ENCODE peak calls at places on chromosome 1, in eight cellular contexts. C is GM12878, T is heart left ventricle, U is uterus, E is kidney epithelial cell, A is OCI-LY7, S is transverse colon, K is heart right ventricle. W is an unnamed sample.

GRCh38 chr1:213852107-213852506 is 135.7 kb upstream of the PROX1 start:
- DNase-seq in C (no peak), T (no peak), U (no peak), E (no peak), A (no peak), S (no peak), K (no peak), W (no peak)

GRCh38 chr1:17441993-17442357 is 2.5 kb upstream of the RCC2 start:
- DNase-seq in C (no peak), T (no peak), U (no peak), E (no peak), A (no peak), S (no peak), K (no peak), W (no peak)

GRCh38 chr1:217506878-217507277 is 124.0 kb downstream of the GPATCH2 start:
- DNase-seq in C (no peak), T (no peak), U (no peak), E (no peak), A (no peak), S (no peak), K (no peak), W (no peak)

GRCh38 chr1:28680141-28680540 is 11.6 kb downstream of the GMEB1 start:
- DNase-seq in C (no peak), T (no peak), U (no peak), E (no peak), A (no peak), S (no peak), K (no peak), W (no peak)

GRCh38 chr1:234674218-234674815 is 64.3 kb upstream of the IRF2BP2 start:
- DNase-seq in C (no peak), T (no peak), U (no peak), E (no peak), A (no peak), S (no peak), K (no peak), W (no peak)

GRCh38 chr1:201268604-201269151 is 14.6 kb upstream of the PKP1 start:
- DNase-seq in C (no peak), T (no peak), U (peak), E (peak), A (no peak), S (no peak), K (no peak), W (no peak)

GRCh38 chr1:152747831-152748230 is 10.0 kb upstream of the KPRP start:
- DNase-seq in C (no peak), T (no peak), U (no peak), E (no peak), A (no peak), S (no peak), K (no peak), W (no peak)

GRCh38 chr1:29473167-29473855 is 237.0 kb downstream of the PTPRU start:
- DNase-seq in C (no peak), T (no peak), U (no peak), E (no peak), A (no peak), S (no peak), K (no peak), W (no peak)

GRCh38 chr1:16938351-16939321 is 16.9 kb downstream of the CROCC start:
- DNase-seq in C (no peak), T (no peak), U (no peak), E (no peak), A (no peak), S (no peak), K (no peak), W (no peak)

GRCh38 chr1:39960461-39960958 is 5.6 kb downstream of the MFSD2A start:
- DNase-seq in C (peak), T (peak), U (no peak), E (no peak), A (peak), S (peak), K (peak), W (no peak)

GRCh38 chr1:5997316-5997715 is 5.1 kb upstream of the NPHP4 start:
- DNase-seq in C (no peak), T (no peak), U (no peak), E (no peak), A (no peak), S (no peak), K (no peak), W (no peak)

GRCh38 chr1:30447080-30447479 is 276.3 kb downstream of the MATN1 start:
- DNase-seq in C (no peak), T (no peak), U (no peak), E (no peak), A (no peak), S (no peak), K (no peak), W (no peak)

GRCh38 chr1:220420700-220421099 is 107.2 kb upstream of the MARK1 start:
- DNase-seq in C (no peak), T (no peak), U (no peak), E (no peak), A (no peak), S (no peak), K (no peak), W (no peak)

GRCh38 chr1:235918032-235918431 is 51.3 kb upstream of the LYST start:
- DNase-seq in C (no peak), T (no peak), U (peak), E (no peak), A (no peak), S (no peak), K (no peak), W (no peak)

GRCh38 chr1:68087184-68087583 is 36.8 kb upstream of the DIRAS3 start:
- DNase-seq in C (no peak), T (no peak), U (no peak), E (no peak), A (no peak), S (no peak), K (no peak), W (no peak)

GRCh38 chr1:82153282-82153630 is 352.5 kb downstream of the ADGRL2 start:
- DNase-seq in C (no peak), T (no peak), U (no peak), E (no peak), A (no peak), S (no peak), K (no peak), W (no peak)

GRCh38 chr1:47189844-47190562 is at the start of gene PDZK1IP1:
- DNase-seq in C (no peak), T (peak), U (peak), E (peak), A (no peak), S (peak), K (peak), W (peak)

GRCh38 chr1:151537112-151537511 is 3.0 kb upstream of the TUFT1 start:
- DNase-seq in C (no peak), T (no peak), U (peak), E (no peak), A (no peak), S (no peak), K (no peak), W (peak)

GRCh38 chr1:3319874-3320245 is 134.6 kb upstream of the ARHGEF16 start:
- DNase-seq in C (no peak), T (no peak), U (peak), E (no peak), A (peak), S (peak), K (peak), W (no peak)

GRCh38 chr1:22932803-22933470 is 39.7 kb downstream of the LACTBL1 start:
- DNase-seq in C (no peak), T (no peak), U (no peak), E (no peak), A (no peak), S (no peak), K (no peak), W (no peak)

GRCh38 chr1:22935450-22935849 is 37.2 kb downstream of the LACTBL1 start:
- DNase-seq in C (no peak), T (no peak), U (no peak), E (no peak), A (no peak), S (no peak), K (no peak), W (no peak)

GRCh38 chr1:22941257-22941656 is 31.4 kb downstream of the LACTBL1 start:
- DNase-seq in C (no peak), T (no peak), U (no peak), E (no peak), A (no peak), S (no peak), K (no peak), W (no peak)

DNA sequence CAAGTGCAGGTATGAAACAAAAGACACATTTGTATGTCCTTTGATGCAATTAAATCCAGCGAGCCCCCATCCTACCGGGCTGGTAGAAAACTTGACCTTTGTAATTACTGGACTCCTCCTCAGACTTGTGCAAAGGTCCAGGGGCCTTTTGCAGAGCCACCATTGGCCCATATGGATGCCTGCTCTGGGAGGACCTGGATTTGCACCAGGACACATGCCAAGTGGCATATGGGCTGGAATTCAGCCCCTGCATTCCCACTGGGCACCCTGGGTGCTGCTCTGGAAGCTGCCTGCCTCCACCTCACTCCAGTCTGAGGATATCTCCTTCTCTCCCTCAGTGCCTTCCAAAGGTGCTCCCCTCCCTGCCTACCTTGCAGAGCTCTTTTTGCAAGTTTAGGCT is 36.0 kb downstream of the LACTBL1 start:
- DNase-seq in C (no peak), T (no peak), U (no peak), E (no peak), A (no peak), S (no peak), K (no peak), W (no peak)
- TF ChIP-seq CTCF in C (no peak), T (no peak), U (no peak), E (no peak), A (no peak), S (no peak), K (no peak), W (no peak)

DNA sequence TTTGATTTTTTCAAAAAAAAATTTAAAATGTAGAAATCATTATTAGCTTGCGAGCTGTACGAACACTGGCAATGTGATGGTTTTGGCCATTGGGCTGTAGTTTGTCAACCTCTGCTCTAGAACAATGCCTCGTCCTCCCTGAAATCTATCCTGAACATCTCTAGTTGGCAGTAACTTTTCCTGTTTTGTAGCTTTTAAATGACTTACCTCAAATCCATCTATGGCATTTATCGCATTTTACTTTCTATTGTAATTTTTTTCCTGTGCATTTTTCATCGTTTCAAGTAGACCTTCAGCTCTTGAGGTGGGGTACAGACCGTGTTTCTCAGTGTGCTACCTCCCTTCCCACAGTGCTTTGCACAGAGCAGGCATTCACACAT is 30.4 kb upstream of the A3GALT2 start:
- DNase-seq in C (no peak), T (no peak), U (no peak), E (no peak), A (no peak), S (no peak), K (no peak), W (no peak)
- H3K4me3 ChIP-seq in C (no peak), T (no peak), U (no peak), E (no peak), A (no peak), S (no peak), K (no peak), W (no peak)

DNA sequence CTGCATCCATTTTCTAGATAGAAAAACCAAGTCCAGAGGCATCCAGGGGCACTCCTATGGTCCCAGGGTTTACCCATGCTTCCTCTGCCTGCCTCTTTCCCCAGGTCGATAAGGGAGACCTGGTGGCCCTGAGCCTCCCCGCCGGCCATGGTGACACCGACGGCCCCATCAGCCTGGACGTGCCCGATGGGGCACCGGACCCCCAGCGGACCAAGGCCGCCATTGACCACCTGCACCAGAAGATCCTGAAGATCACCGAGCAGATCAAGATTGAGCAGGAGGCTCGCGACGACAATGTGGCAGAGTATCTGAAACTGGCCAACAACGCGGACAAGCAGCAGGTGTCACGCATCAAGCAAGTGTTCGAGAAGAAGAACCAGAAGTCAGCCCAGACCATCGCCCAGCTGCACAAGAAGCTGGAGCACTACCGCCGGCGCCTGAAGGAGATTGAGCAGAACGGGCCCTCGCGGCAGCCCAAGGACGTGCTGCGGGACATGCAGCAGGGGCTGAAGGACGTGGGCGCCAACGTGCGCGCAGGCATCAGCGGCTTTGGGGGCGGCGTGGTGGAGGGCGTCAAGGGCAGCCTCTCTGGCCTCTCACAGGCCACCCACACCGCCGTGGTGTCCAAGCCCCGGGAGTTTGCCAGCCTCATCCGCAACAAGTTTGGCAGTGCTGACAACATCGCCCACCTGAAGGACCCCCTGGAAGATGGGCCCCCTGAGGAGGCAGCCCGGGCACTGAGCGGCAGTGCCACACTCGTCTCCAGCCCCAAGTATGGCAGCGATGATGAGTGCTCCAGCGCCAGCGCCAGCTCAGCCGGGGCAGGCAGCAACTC is 41.3 kb downstream of the TMCC2 start:
- DNase-seq in C (no peak), T (no peak), U (no peak), E (no peak), A (no peak), S (no peak), K (no peak), W (no peak)
- TF ChIP-seq CTCF in C (no peak), T (no peak), U (no peak), E (no peak), A (no peak), S (no peak), K (no peak), W (no peak)

GRCh38 chr1:192958871-192959270 is 100.3 kb downstream of the UCHL5 start:
- DNase-seq in C (no peak), T (no peak), U (no peak), E (no peak), A (no peak), S (no peak), K (no peak), W (no peak)

GRCh38 chr1:192959657-192960186 is 99.4 kb downstream of the UCHL5 start:
- DNase-seq in C (no peak), T (no peak), U (no peak), E (no peak), A (no peak), S (no peak), K (no peak), W (no peak)

GRCh38 chr1:192962901-192963300 is 96.3 kb downstream of the UCHL5 start:
- DNase-seq in C (no peak), T (no peak), U (no peak), E (no peak), A (no peak), S (no peak), K (no peak), W (no peak)

GRCh38 chr1:192954705-192955265 is 104.4 kb downstream of the UCHL5 start:
- DNase-seq in C (no peak), T (no peak), U (no peak), E (no peak), A (no peak), S (no peak), K (no peak), W (no peak)

DNA sequence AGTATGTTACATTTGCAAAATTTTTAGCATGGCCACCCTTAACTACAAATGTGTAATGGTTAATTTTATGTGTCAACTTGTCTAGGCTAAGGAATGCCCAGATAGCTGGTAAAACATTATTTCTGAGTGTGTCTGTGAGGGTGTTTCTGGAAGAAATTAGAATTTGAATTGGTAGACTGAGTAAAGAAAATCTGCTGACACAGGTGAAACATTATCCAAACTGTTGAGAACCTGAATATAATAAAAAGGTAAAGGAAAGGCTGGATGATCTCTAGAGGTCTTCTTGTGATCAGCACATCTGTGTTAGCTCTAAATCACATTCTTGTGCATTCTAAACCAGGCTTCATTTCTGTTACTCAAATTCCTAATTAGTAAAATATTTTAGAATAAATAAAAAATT is 100.8 kb downstream of the UCHL5 start:
- DNase-seq in C (no peak), T (no peak), U (no peak), E (no peak), A (no peak), S (no peak), K (no peak), W (no peak)
- H3K4me3 ChIP-seq in C (no peak), T (no peak), U (no peak), E (no peak), A (no peak), S (no peak), K (no peak), W (no peak)

GRCh38 chr1:242525360-242525722 is 844 bp upstream of the PLD5 start:
- DNase-seq in C (no peak), T (no peak), U (no peak), E (no peak), A (no peak), S (no peak), K (no peak), W (no peak)

GRCh38 chr1:242523282-242523967 is 1.1 kb downstream of the PLD5 start:
- DNase-seq in C (no peak), T (no peak), U (no peak), E (no peak), A (no peak), S (no peak), K (no peak), W (no peak)

GRCh38 chr1:242523968-242524570 is 428 bp downstream of the PLD5 start:
- DNase-seq in C (no peak), T (peak), U (peak), E (no peak), A (no peak), S (no peak), K (no peak), W (peak)

GRCh38 chr1:242524571-242525359 is at the start of gene PLD5:
- DNase-seq in C (no peak), T (no peak), U (no peak), E (no peak), A (no peak), S (no peak), K (no peak), W (no peak)

DNA sequence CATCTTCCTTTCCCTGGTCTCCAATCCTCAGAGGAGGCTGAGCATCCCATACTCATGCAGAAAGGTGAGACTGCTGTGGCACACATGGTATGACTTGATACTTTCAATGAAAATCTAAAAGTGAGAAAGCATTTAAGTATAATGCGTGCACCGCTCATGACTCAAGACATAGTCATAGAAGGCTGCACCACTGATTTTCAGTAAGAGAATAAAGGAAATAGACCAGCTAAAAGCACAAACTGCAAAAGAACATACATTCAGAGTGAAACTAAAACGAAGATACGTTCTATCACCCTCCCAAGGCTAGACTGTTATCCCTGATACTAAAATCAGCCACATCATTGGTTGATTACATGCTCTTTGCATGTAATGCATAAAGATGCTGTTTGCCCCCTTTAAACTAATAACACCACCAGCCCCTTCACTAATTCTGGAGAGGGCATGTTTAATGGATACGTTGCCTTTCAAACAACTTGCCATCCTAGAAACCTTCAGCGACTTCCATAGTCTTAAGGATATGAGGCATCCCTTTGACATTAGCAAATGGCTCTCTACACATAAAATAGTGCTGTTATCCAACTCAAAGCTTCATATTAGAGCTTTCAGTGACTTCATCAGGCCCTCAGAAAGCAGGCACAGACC is 2.1 kb downstream of the PLD5 start:
- DNase-seq in C (no peak), T (no peak), U (no peak), E (no peak), A (no peak), S (no peak), K (no peak), W (no peak)
- TF ChIP-seq CTCF in C (no peak), T (no peak), U (no peak), E (no peak), A (no peak), S (no peak), K (no peak), W (no peak)

DNA sequence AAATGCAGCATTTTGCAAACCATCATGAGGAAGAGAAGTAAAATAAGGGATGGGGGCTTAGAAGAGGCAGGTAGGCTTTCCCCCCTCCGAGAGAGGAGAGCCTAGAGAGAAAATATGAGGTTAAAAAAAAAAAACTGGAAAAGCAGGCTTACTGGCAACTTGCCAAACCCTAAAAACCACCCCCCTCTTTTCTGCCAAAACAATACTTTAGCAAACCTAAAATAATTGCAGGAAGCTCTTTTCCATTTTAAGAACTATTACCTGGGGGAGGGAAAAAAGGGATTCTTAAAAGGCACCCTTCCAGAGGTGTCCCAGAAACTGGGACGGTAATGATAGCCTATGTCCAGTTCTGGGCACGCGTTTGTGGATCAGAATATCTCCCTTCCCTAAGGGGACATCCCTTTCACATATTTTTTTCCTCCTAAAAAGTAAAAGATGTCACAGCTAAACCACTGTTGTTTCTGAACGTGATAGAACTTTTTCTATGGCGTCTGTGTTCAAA is 1.2 kb upstream of the NFIA start:
- DNase-seq in C (no peak), T (no peak), U (no peak), E (no peak), A (no peak), S (no peak), K (no peak), W (no peak)
- H3K4me3 ChIP-seq in C (no peak), T (peak), U (peak), E (peak), A (peak), S (peak), K (peak), W (peak)

GRCh38 chr1:41473738-41474362 is 10.6 kb downstream of the EDN2 start:
- DNase-seq in C (no peak), T (no peak), U (no peak), E (no peak), A (no peak), S (no peak), K (no peak), W (no peak)
- TF ChIP-seq CTCF in C (no peak), T (no peak), U (no peak), E (no peak), A (no peak), S (no peak), K (no peak), W (no peak)